ENCODE peak calls at places on chromosomes 11 and 22, in ten cellular contexts. D, H, G, I, P, B, L, X, E and N are unnamed samples.

GRCh38 chr22:43197271-43197941 is 10.5 kb upstream of the TTLL12 start:
- DNase-seq in D (no peak), G (no peak), X (no peak), H (no peak), E (no peak), B (peak; percentile 77), P (no peak), I (no peak), L (no peak), N (no peak)

GRCh38 chr11:69648679-69649575 is 8.0 kb downstream of the CCND1 start:
- DNase-seq in X (no peak), G (no peak), H (no peak), D (no peak), L (no peak), B (peak; percentile 67), I (no peak), P (no peak), E (no peak), N (no peak)

GRCh38 chr22:22810471-22810870 is 77.1 kb upstream of the IGLL5 start:
- DNase-seq in E (no peak), B (no peak), L (no peak), X (no peak), D (no peak), G (no peak), P (no peak), H (no peak), I (no peak), N (peak; percentile 19)

GRCh38 chr11:71283960-71284359 is 31.6 kb upstream of the SHANK2 start:
- DNase-seq in X (no peak), E (no peak), I (no peak), D (no peak), H (no peak), B (peak; percentile 37), P (no peak), G (peak; percentile 87), L (peak; percentile 88), N (no peak)

GRCh38 chr11:3161309-3161708 is 3.8 kb downstream of the OSBPL5 start:
- DNase-seq in P (peak; percentile 49), H (no peak), E (peak; percentile 32), L (no peak), G (no peak), I (peak; percentile 69), X (no peak), D (no peak), B (peak; percentile 76), N (no peak)

GRCh38 chr11:77361184-77361583 is 59.7 kb upstream of the GDPD4 start:
- DNase-seq in E (no peak), L (peak; percentile 20), I (peak; percentile 14), H (no peak), D (no peak), P (no peak), B (no peak), G (no peak), X (no peak), N (no peak)

GRCh38 chr22:29152381-29153138 is 53.1 kb upstream of the EMID1 start:
- DNase-seq in D (no peak), X (no peak), L (no peak), I (no peak), H (peak; percentile 10), G (no peak), E (peak; percentile 66), P (no peak), B (no peak), N (no peak)

GRCh38 chr11:103803062-103803461 is 233.4 kb upstream of the DDI1 start:
- DNase-seq in B (no peak), D (peak; percentile 13), H (no peak), L (peak; percentile 51), X (no peak), E (no peak), P (no peak), G (no peak), I (peak; percentile 81), N (no peak)

GRCh38 chr11:134920851-134921608 is 509.0 kb upstream of the B3GAT1 start:
- DNase-seq in D (no peak), X (no peak), L (no peak), B (no peak), I (no peak), P (no peak), H (no peak), G (no peak), E (no peak), N (no peak)

GRCh38 chr11:2724653-2725366 is 25.0 kb upstream of the KCNQ1OT1 start:
- DNase-seq in D (no peak), I (peak; percentile 51), G (no peak), X (no peak), B (no peak), E (no peak), P (peak; percentile 72), L (no peak), H (no peak), N (no peak)

GRCh38 chr11:27058456-27058855 is 17.8 kb downstream of the BBOX1 start:
- DNase-seq in B (no peak), X (peak; percentile 91), E (no peak), H (no peak), L (no peak), P (no peak), I (peak; percentile 69), G (no peak), D (no peak), N (no peak)

DNA sequence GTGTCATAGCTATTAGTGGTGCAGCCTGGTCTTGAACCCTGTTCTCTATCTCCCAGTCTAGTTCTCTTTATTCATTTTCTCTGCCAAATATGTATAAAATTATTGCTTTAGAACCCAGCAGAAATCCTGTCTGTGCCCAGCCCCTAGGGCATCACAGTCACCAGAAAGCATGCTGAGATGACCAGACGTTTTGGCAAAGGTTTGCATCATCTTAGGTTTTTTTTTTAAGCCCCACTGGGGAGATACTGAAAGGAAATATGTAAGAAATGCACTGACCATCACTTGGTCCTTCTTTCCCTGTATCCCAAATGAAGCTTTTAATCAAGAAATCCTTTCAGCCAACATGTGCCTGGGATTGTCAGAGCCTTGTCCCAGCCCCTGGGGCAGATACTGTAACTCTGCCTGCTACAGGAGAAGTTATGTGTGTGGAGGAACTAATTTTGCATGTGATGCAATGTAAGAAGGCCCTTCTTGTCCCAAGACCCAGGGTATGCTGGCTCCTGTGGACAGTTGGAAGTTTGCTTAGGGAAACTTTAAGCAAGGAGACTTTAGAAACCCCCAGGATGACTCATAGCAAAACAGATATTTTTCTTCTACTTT is 65.5 kb downstream of the PPFIBP2 start:
- DNase-seq in H (no peak), G (no peak), X (no peak), D (peak; percentile 9), B (no peak), E (no peak), L (no peak), P (no peak), I (peak; percentile 44), N (peak; percentile 47)
- TF ChIP-seq CTCF in H (no peak), G (no peak), X (no peak), D (no peak), B (no peak), E (no peak), L (no peak), P (no peak), I (no peak), N (no peak)

GRCh38 chr22:32926600-32926999 is 125.1 kb downstream of the TIMP3 start:
- DNase-seq in E (no peak), G (no peak), H (no peak), B (no peak), P (no peak), X (peak; percentile 33), I (peak; percentile 43), L (peak; percentile 66), D (peak; percentile 37), N (peak; percentile 50)
- TF ChIP-seq CTCF in E (no peak), G (peak; percentile 14), H (peak; percentile 55), B (peak; percentile 69), P (peak; percentile 48), X (peak; percentile 69), I (peak; percentile 69), L (peak; percentile 76), D (peak; percentile 40), N (peak; percentile 35)

GRCh38 chr11:1237851-1238250 is 15.0 kb downstream of the MUC5B start:
- DNase-seq in H (no peak), P (peak; percentile 27), X (no peak), G (peak; percentile 11), E (no peak), B (peak; percentile 85), D (no peak), L (no peak), I (no peak), N (no peak)
- TF ChIP-seq CTCF in H (no peak), P (no peak), X (no peak), G (no peak), E (no peak), B (no peak), D (no peak), L (no peak), I (no peak), N (no peak)

GRCh38 chr11:67312187-67313021 is 9.1 kb downstream of the SSH3 start:
- DNase-seq in E (no peak), H (no peak), L (peak; percentile 99), G (no peak), X (no peak), D (no peak), B (no peak), I (no peak), P (no peak), N (peak; percentile 75)

GRCh38 chr11:67310246-67311050 is 7.1 kb downstream of the SSH3 start:
- DNase-seq in X (no peak), G (no peak), H (no peak), D (no peak), B (peak; percentile 70), E (no peak), L (peak; percentile 76), P (no peak), I (no peak), N (no peak)

GRCh38 chr11:67311051-67311555 is 7.8 kb downstream of the SSH3 start:
- DNase-seq in H (no peak), G (no peak), D (no peak), I (no peak), E (no peak), B (no peak), P (no peak), X (no peak), L (no peak), N (no peak)

GRCh38 chr11:67313125-67313890 is 10.0 kb downstream of the SSH3 start:
- DNase-seq in L (no peak), B (no peak), P (no peak), D (no peak), E (no peak), X (no peak), I (no peak), H (no peak), G (no peak), N (no peak)

DNA sequence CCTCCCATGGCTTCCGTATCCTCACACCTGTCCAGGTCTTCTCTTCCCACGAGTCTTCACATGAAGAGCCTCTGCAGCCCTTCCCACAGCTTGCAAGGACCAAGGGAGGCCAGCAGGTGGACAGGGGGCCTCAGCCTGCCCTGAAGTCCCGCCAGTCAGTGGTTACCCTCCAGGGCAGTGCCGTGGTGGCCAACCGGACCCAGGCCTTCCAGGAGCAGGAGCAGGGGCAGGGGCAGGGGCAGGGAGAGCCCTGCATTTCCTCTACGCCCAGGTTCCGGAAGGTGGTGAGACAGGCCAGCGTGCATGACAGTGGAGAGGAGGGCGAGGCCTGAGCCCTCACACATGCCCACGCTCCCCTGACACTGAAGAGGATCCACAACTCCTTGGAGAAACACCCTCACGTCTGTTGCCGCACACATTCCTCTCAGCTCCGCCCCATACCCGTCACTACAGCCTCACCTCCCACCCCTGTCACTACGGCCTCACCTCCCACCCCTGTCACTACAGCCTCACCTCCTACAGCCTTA is 8.3 kb downstream of the SSH3 start:
- DNase-seq in P (no peak), B (no peak), H (no peak), I (no peak), E (no peak), D (no peak), X (no peak), L (peak; percentile 64), G (no peak), N (no peak)
- TF ChIP-seq CTCF in P (no peak), B (no peak), H (no peak), I (no peak), E (no peak), D (no peak), X (no peak), L (peak; percentile 8), G (no peak), N (peak; percentile 23)